ENCODE peak calls at places on chromosomes 12 and 14, in five cellular contexts. I, R, W, Q and V are unnamed samples.

GRCh38 chr12:9808531-9808930 is 18.8 kb upstream of the KLRF1 start:
- DNase-seq in I (no peak), R (no peak), Q (no peak), W (no peak), V (no peak)

GRCh38 chr14:50668008-50668851 is at the start of gene SAV1:
- DNase-seq in I (peak; percentile 83), R (peak; percentile 20), W (peak; percentile 41), Q (peak; percentile 55), V (no peak)

GRCh38 chr12:31687101-31687527 is 27.6 kb downstream of the ETFBKMT start:
- DNase-seq in Q (no peak), W (peak; percentile 49), R (no peak), I (no peak), V (no peak)

GRCh38 chr12:104486943-104487819 is 30.4 kb downstream of the CHST11 start:
- DNase-seq in I (no peak), R (no peak), Q (no peak), W (no peak), V (no peak)

GRCh38 chr14:58772061-58772604 is 134.4 kb downstream of the DACT1 start:
- DNase-seq in Q (no peak), I (no peak), W (no peak), R (no peak), V (no peak)

GRCh38 chr14:102694530-102695171 is 82.6 kb upstream of the TRAF3 start:
- DNase-seq in I (no peak), W (peak; percentile 73), Q (peak; percentile 23), R (peak; percentile 37), V (no peak)

GRCh38 chr12:51823875-51824565 is 24.5 kb downstream of the FIGNL2 start:
- DNase-seq in R (no peak), Q (peak; percentile 43), W (no peak), I (no peak), V (no peak)

GRCh38 chr12:79344855-79345840 is 345.6 kb downstream of the PAWR start:
- DNase-seq in W (peak; percentile 3), R (no peak), I (no peak), Q (no peak), V (no peak)

GRCh38 chr12:127175361-127175760 is 1091.6 kb upstream of the TMEM132C start:
- DNase-seq in I (no peak), R (no peak), Q (no peak), W (no peak), V (no peak)

GRCh38 chr12:74988156-74988555 is 221.5 kb downstream of the KCNC2 start:
- DNase-seq in W (no peak), I (no peak), Q (no peak), R (no peak), V (no peak)

GRCh38 chr14:29709490-29709889 is 218.2 kb downstream of the PRKD1 start:
- DNase-seq in I (no peak), Q (peak; percentile 32), R (no peak), W (no peak), V (no peak)

GRCh38 chr14:99579903-99580570 is 24.0 kb downstream of the CCDC85C start:
- DNase-seq in W (no peak), R (no peak), I (no peak), Q (no peak), V (no peak)

GRCh38 chr14:91413547-91414474 is 3.8 kb downstream of the CCDC88C start:
- DNase-seq in W (no peak), R (no peak), I (no peak), Q (no peak), V (no peak)

GRCh38 chr14:24435192-24435810 is 5.5 kb downstream of the KHNYN start:
- DNase-seq in I (no peak), W (no peak), R (no peak), Q (no peak), V (no peak)

GRCh38 chr12:6201199-6201608 is 1.0 kb downstream of the CD9 start:
- DNase-seq in W (no peak), R (no peak), Q (no peak), I (no peak), V (no peak)

GRCh38 chr14:95255487-95255886 is 64.2 kb downstream of the CLMN start:
- DNase-seq in I (no peak), W (no peak), Q (no peak), R (no peak), V (no peak)

GRCh38 chr14:79971330-79971729 is 240.0 kb downstream of the DIO2 start:
- DNase-seq in R (no peak), I (no peak), W (no peak), Q (peak; percentile 43), V (no peak)

GRCh38 chr12:25433581-25434325 is 119.3 kb downstream of the LMNTD1 start:
- DNase-seq in W (no peak), Q (no peak), I (no peak), R (no peak), V (no peak)

GRCh38 chr14:102226356-102227125 is 78.4 kb downstream of the MOK start:
- DNase-seq in I (no peak), Q (no peak), R (no peak), W (no peak), V (no peak)

GRCh38 chr14:103696466-103697071 is 18.7 kb downstream of the XRCC3 start:
- DNase-seq in W (no peak), I (no peak), Q (no peak), R (no peak), V (no peak)

GRCh38 chr14:97878206-97878605 is 1081.0 kb downstream of the VRK1 start:
- DNase-seq in W (no peak), R (no peak), Q (no peak), I (no peak), V (no peak)

GRCh38 chr12:94565683-94566082 is 84.7 kb downstream of the TMCC3 start:
- DNase-seq in W (no peak), I (no peak), Q (no peak), R (no peak), V (no peak)

GRCh38 chr12:59182191-59182590 is 261.9 kb upstream of the LRIG3 start:
- DNase-seq in I (no peak), W (no peak), R (no peak), Q (no peak), V (no peak)